ENCODE peak calls at places on chromosomes 2 and 18, in eight cellular contexts. C is A549; V is EL; H is GM23248; E is activated naive CD4-positive, alpha-beta T cell treated with anti-CD3 and anti-CD28 coated beads, Interleukin-2, amount 10 ng/mL, durations not matched to agents 7 days and 5 days; F is Right ventricle myocardium superior; D is pancreas; N is stimulated activated CD8-positive, alpha-beta memory T cell treated with anti-CD3 and anti-CD28 coated beads, Interleukin-15, amount 100 ng/mL, for 4 hours. A is an unnamed sample.

GRCh38 chr2:196635156-196635555 is 4.4 kb upstream of the CCDC150 start:
- DNase-seq in E (no peak), F (no peak), C (no peak), H (peak), V (peak), N (no peak), D (no peak), A (no peak)

GRCh38 chr18:12394428-12394827 is 13.3 kb upstream of the PRELID3A start:
- DNase-seq in H (peak), N (no peak), C (peak), V (peak), F (no peak), D (no peak), E (peak), A (peak)

GRCh38 chr2:105261061-105261460 is 19.5 kb downstream of the GPR45 start:
- DNase-seq in C (peak), E (no peak), F (no peak), H (peak), N (no peak), D (no peak), V (peak), A (no peak)

GRCh38 chr2:15218423-15219086 is 342.6 kb downstream of the NBAS start:
- DNase-seq in V (no peak), H (no peak), D (no peak), N (no peak), F (no peak), C (no peak), E (no peak), A (no peak)

GRCh38 chr18:49849331-49850217 is 36.2 kb upstream of the ACAA2 start:
- DNase-seq in C (peak), E (no peak), V (peak), D (no peak), F (no peak), N (no peak), H (peak), A (peak)

GRCh38 chr18:63254716-63255399 is 64.7 kb downstream of the BCL2 start:
- DNase-seq in H (no peak), N (no peak), D (no peak), F (no peak), C (no peak), V (no peak), E (no peak), A (no peak)

GRCh38 chr2:23606968-23607367 is 222.0 kb downstream of the KLHL29 start:
- DNase-seq in V (peak), D (no peak), C (no peak), F (peak), E (no peak), N (no peak), H (peak), A (no peak)

GRCh38 chr2:130806370-130806769 is 30.3 kb upstream of the ARHGEF4 start:
- DNase-seq in N (no peak), F (no peak), H (no peak), V (no peak), C (no peak), D (no peak), E (no peak), A (no peak)

GRCh38 chr2:190812506-190813294 is 67.9 kb upstream of the GLS start:
- DNase-seq in E (no peak), F (no peak), V (peak), H (peak), N (no peak), C (no peak), D (no peak), A (no peak)

GRCh38 chr18:24736686-24737085 is 276.2 kb downstream of the HRH4 start:
- DNase-seq in H (no peak), N (no peak), C (no peak), D (no peak), V (no peak), E (no peak), F (no peak), A (no peak)

GRCh38 chr18:10482363-10482984 is 28.0 kb downstream of the APCDD1 start:
- DNase-seq in D (no peak), F (no peak), V (no peak), H (no peak), C (no peak), E (no peak), N (no peak), A (no peak)

GRCh38 chr2:10614940-10615339 is 74.8 kb downstream of the NOL10 start:
- DNase-seq in V (peak), N (no peak), H (peak), C (no peak), E (no peak), F (no peak), D (no peak), A (no peak)

GRCh38 chr2:127080941-127081769 is 25.8 kb downstream of the BIN1 start:
- DNase-seq in E (peak), H (no peak), F (no peak), N (peak), V (no peak), D (no peak), C (no peak), A (no peak)

GRCh38 chr2:26008095-26008494 is 25.8 kb upstream of the RAB10 start:
- DNase-seq in D (no peak), V (no peak), F (no peak), N (no peak), C (no peak), E (no peak), H (no peak), A (no peak)

GRCh38 chr2:218145124-218145523 is 19.3 kb downstream of the CXCR2 start:
- DNase-seq in F (peak), C (no peak), V (no peak), N (no peak), E (peak), D (no peak), H (no peak), A (no peak)

GRCh38 chr2:127106457-127106997 is 427 bp downstream of the BIN1 start:
- DNase-seq in C (peak), D (no peak), F (no peak), V (peak), H (no peak), E (peak), N (no peak), A (peak)